ENCODE peak calls at places on chromosome 20, in four cellular contexts. K, P, B and T are unnamed samples.

GRCh38 chr20:48610996-48611395 is 216.8 kb downstream of the PREX1 start:
- DNase-seq in K (no peak), B (no peak), P (no peak), T (no peak)

GRCh38 chr20:47220161-47220582 is 136.3 kb downstream of the ZMYND8 start:
- DNase-seq in P (no peak), K (no peak), B (peak; percentile 61), T (no peak)

GRCh38 chr20:52783769-52784168 is 188.4 kb upstream of the TSHZ2 start:
- DNase-seq in K (no peak), P (no peak), B (no peak), T (no peak)

GRCh38 chr20:47568019-47568418 is 66.3 kb downstream of the NCOA3 start:
- DNase-seq in P (peak; percentile 72), B (no peak), K (peak; percentile 49), T (no peak)

GRCh38 chr20:32333988-32334885 is 23.9 kb upstream of the ASXL1 start:
- DNase-seq in P (peak; percentile 69), B (no peak), K (peak; percentile 80), T (no peak)

GRCh38 chr20:56426926-56427325 is 14.9 kb downstream of the CASS4 start:
- DNase-seq in P (no peak), B (no peak), K (no peak), T (no peak)

GRCh38 chr20:13449868-13450441 is 188.8 kb downstream of the TASP1 start:
- DNase-seq in P (no peak), B (no peak), K (no peak), T (no peak)

GRCh38 chr20:47466704-47467459 is 34.8 kb upstream of the NCOA3 start:
- DNase-seq in K (no peak), B (no peak), P (no peak), T (no peak)

GRCh38 chr20:17498181-17498580 is 33.0 kb downstream of the BFSP1 start:
- DNase-seq in B (no peak), P (peak; percentile 28), K (no peak), T (no peak)

GRCh38 chr20:29743101-29743931 is 1514.1 kb upstream of the DEFB115 start:
- DNase-seq in P (no peak), K (no peak), B (peak; percentile 6), T (no peak)

GRCh38 chr20:43550456-43550855 is 8.4 kb upstream of the SGK2 start:
- DNase-seq in B (no peak), P (no peak), K (no peak), T (no peak)

GRCh38 chr20:25056601-25057233 is 1.2 kb downstream of the ACSS1 start:
- DNase-seq in P (peak; percentile 71), K (peak; percentile 16), B (no peak), T (no peak)

GRCh38 chr20:63163596-63164560 is 52.1 kb downstream of the YTHDF1 start:
- DNase-seq in K (no peak), B (no peak), P (no peak), T (no peak)

GRCh38 chr20:2820084-2820895 is 4.1 kb downstream of the TMEM239 start:
- DNase-seq in P (no peak), B (no peak), K (no peak), T (no peak)

GRCh38 chr20:50014570-50015562 is 32.1 kb downstream of the SNAI1 start:
- DNase-seq in B (peak; percentile 86), K (no peak), P (no peak), T (no peak)

GRCh38 chr20:24811020-24811419 is 138.0 kb upstream of the CST7 start:
- DNase-seq in P (no peak), B (no peak), K (no peak), T (no peak)

GRCh38 chr20:7843613-7844012 is 96.6 kb downstream of the HAO1 start:
- DNase-seq in B (no peak), P (peak; percentile 75), K (no peak), T (no peak)

GRCh38 chr20:12057778-12058177 is 140.1 kb downstream of the BTBD3 start:
- DNase-seq in K (no peak), B (no peak), P (no peak), T (no peak)

GRCh38 chr20:48189177-48189576 is 403.9 kb upstream of the SULF2 start:
- DNase-seq in K (no peak), B (no peak), P (no peak), T (no peak)

GRCh38 chr20:1565461-1565860 is 8.0 kb upstream of the SIRPD start:
- DNase-seq in B (no peak), K (no peak), P (no peak), T (no peak)

GRCh38 chr20:59560588-59561227 is 43.6 kb upstream of the PHACTR3 start:
- DNase-seq in B (peak; percentile 76), P (no peak), K (no peak), T (peak; percentile 60)

GRCh38 chr20:1184638-1185315 is at the start of gene TMEM74B:
- DNase-seq in P (no peak), K (no peak), B (peak; percentile 79), T (no peak)

GRCh38 chr20:62137478-62138203 is 5.6 kb downstream of the PSMA7 start:
- DNase-seq in P (no peak), B (no peak), K (no peak), T (no peak)
- TF ChIP-seq POLR2AphosphoS5 in P (no peak), B (peak; percentile 12), K (no peak), T (no peak)

DNA sequence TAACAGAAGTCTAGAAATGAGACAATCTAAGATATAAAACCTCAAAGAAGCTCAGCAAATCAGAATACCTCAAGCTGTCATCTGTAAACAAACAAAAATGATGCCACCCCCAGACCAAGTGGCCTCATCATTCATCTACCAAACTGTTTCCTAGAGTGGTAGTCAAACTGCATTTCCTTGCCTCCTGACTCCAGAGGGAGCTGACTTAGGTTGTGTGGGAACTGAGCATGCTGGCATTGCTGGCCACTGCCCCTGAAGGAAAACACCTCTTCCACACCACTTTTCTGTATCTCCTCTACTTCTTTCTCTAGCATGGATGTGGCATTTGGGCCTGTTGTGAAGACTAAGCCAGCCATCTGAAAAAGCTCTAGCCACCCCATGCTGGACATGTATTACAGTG is 56.3 kb downstream of the ZHX3 start:
- DNase-seq in K (no peak), B (no peak), P (no peak), T (no peak)
- H3K4me1 ChIP-seq in K (no peaks in the 10 kb centered on the region), B (no peaks in the 10 kb centered on the region), P (no peaks in the 10 kb centered on the region), T (peaks cover 27% of the 10 kb centered on the region)

DNA sequence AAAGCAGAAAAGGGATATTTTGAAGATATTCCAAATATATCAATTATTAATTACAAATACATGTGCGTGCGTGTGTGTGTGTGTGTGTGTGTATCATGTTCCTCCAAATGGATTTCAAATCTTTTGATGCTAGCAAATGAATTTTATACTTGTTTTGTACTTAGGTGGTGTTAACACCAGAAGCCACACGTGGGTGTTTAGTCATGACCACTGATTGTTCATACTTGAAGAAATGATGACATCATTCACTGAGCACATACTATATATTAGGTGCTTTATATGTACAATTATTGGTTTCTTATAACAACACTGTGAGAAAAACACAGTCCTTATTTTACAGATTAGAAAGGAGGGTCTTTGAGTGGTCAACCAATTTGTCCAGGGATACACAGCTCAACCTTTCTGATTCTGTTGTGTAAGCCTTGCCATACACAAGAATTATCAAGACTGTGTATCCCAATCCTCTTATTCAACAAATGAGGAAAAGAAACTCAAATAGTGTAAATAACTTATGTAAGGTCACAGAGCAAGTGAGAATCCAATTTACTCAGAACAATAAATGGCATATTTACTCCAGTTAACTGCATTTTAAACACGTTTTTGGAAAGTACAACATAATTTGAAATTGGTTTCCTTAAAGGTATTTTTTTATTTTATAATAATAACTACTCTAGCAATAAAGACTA is 88.5 kb downstream of the BCAS1 start:
- DNase-seq in P (no peak), B (no peak), K (no peak), T (no peak)
- TF ChIP-seq EP300 in P (no peak), B (no peak), K (no peak), T (no peak)

GRCh38 chr20:57568088-57568896 is 7.4 kb downstream of the PCK1 start:
- DNase-seq in P (no peak), K (no peak), B (no peak), T (no peak)
- TF ChIP-seq POLR2AphosphoS5 in P (no peak), K (no peak), B (no peak), T (no peak)

GRCh38 chr20:44698351-44698750 is 16.8 kb upstream of the CCN5 start:
- DNase-seq in K (no peak), B (no peak), P (no peak), T (no peak)
- H3K4me1 ChIP-seq in K (peaks cover 24% of the 10 kb centered on the region), B (peaks cover 10% of the 10 kb centered on the region), P (no peaks in the 10 kb centered on the region), T (peaks cover 87% of the 10 kb centered on the region)

GRCh38 chr20:4179545-4179944 is 164.2 kb upstream of the RNF24 start:
- DNase-seq in K (no peak), B (no peak), P (no peak), T (no peak)
- TF ChIP-seq EP300 in K (no peak), B (no peak), P (no peak), T (no peak)

GRCh38 chr20:20014659-20015058 is 2.5 kb upstream of the NAA20 start:
- DNase-seq in K (no peak), B (no peak), P (no peak), T (no peak)
- TF ChIP-seq POLR2AphosphoS5 in K (no peak), B (no peak), P (no peak), T (no peak)

DNA sequence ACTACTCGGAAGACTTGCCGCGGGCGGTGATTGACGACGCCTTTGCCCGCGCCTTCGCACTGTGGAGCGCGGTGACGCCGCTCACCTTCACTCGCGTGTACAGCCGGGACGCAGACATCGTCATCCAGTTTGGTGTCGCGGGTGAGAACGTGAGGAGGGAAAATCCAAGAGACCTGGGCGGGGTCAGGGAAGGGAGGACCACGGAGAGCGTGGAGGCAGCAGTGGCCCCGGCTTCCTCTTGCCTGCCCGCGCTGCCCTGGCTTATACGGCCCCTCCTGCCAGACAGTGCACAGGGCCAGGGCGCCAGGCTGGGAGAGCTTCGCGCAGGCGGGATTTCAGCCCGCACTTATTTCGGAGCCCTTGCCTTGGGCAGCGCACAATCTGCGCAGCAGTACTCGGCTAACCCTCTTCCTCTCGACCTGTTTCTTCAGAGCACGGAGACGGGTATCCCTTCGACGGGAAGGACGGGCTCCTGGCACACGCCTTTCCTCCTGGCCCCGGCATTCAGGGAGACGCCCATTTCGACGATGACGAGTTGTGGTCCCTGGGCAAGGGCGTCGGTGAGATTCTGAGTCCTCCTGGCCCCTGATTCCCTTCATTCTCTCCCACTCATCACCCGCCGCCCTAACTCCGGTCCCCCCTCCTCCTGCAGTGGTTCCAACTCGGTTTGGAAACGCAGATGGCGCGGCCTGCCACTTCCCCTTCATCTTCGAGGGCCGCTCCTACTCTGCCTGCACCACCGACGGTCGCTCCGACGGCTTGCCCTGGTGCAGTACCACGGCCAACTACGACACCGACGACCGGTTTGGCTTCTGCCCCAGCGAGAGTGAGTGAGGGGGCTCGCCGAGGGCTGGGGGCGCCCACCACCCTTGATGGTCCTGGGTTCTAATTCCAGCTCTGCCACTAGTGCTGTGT is 2.0 kb downstream of the MMP9 start:
- DNase-seq in P (no peak), K (no peak), B (peak; percentile 75), T (no peak)
- H3K4me1 ChIP-seq in P (no peaks in the 10 kb centered on the region), K (peaks cover 6% of the 10 kb centered on the region), B (peaks cover 10% of the 10 kb centered on the region), T (peaks cover 39% of the 10 kb centered on the region)